ENCODE peak calls at places on chromosomes 3 and 15, in five cellular contexts. D is putamen; Q is ureter; K is posterior cingulate gyrus; P is activated T-helper 1 cell treated with anti-CD3 and anti-CD28 coated beads, Interleukin-12 subunit alpha, Interleukin-12 subunit beta, Interleukin-2, Interleukin-4 antibody, amounts not matched to agents 30 ng/mL and 10 ng/mL and 1 ng/mL, durations not matched to agents 14 hours and 24 hours and 36 hours. W is an unnamed sample.

GRCh38 chr3:104523136-104523535 is 843.6 kb upstream of the ALCAM start:
- DNase-seq in K (no peak), P (no peak), D (no peak), Q (no peak), W (no peak)

GRCh38 chr3:69602112-69602511 is 137.2 kb upstream of the MITF start:
- DNase-seq in Q (no peak), D (no peak), P (no peak), K (no peak), W (no peak)

GRCh38 chr3:148962513-148962912 is 28.8 kb upstream of the GYG1 start:
- DNase-seq in P (no peak), D (no peak), K (no peak), Q (no peak), W (no peak)

GRCh38 chr3:79390352-79390751 is 377.4 kb downstream of the ROBO1 start:
- DNase-seq in P (no peak), D (no peak), Q (no peak), K (no peak), W (no peak)

GRCh38 chr3:126208618-126209256 is 28.4 kb upstream of the ALDH1L1 start:
- DNase-seq in D (peak; percentile 30), Q (peak; percentile 95), K (no peak), P (no peak), W (no peak)

GRCh38 chr15:86929461-86929860 is 849.8 kb downstream of the AGBL1 start:
- DNase-seq in Q (no peak), P (no peak), K (no peak), D (no peak), W (no peak)

GRCh38 chr15:55872471-55872870 is 120.9 kb downstream of the NEDD4 start:
- DNase-seq in P (no peak), K (no peak), D (no peak), Q (no peak), W (no peak)

GRCh38 chr3:183435701-183436100 is 7.3 kb upstream of the MCF2L2 start:
- DNase-seq in P (no peak), K (no peak), Q (no peak), D (no peak), W (no peak)

GRCh38 chr3:87797872-87798566 is 260.8 kb downstream of the CGGBP1 start:
- DNase-seq in P (no peak), D (no peak), K (no peak), Q (no peak), W (no peak)

GRCh38 chr3:135896613-135897012 is 68.9 kb upstream of the PPP2R3A start:
- DNase-seq in K (no peak), D (no peak), P (no peak), Q (no peak), W (no peak)

GRCh38 chr3:126494831-126495230 is 19.1 kb upstream of the ZXDC start:
- DNase-seq in K (no peak), Q (no peak), D (no peak), P (no peak), W (no peak)

GRCh38 chr3:51550080-51550819 is 11.7 kb downstream of the RAD54L2 start:
- DNase-seq in Q (no peak), D (no peak), P (no peak), K (no peak), W (no peak)

GRCh38 chr15:69755571-69756310 is 303.1 kb downstream of the RPLP1 start:
- DNase-seq in P (peak; percentile 79), K (no peak), D (no peak), Q (no peak), W (no peak)

GRCh38 chr15:46365612-46366011 is 730.8 kb downstream of the SQOR start:
- DNase-seq in Q (no peak), K (peak; percentile 35), D (no peak), P (no peak), W (no peak)

GRCh38 chr3:51477360-51477711 is 22.5 kb downstream of the DCAF1 start:
- DNase-seq in Q (no peak), K (no peak), D (no peak), P (no peak), W (no peak)

GRCh38 chr15:67290319-67290718 is 35.7 kb downstream of the IQCH start:
- DNase-seq in Q (no peak), P (no peak), D (no peak), K (no peak), W (no peak)

GRCh38 chr15:98292442-98293240 is 332.1 kb downstream of the ARRDC4 start:
- DNase-seq in P (peak; percentile 2), D (no peak), K (peak; percentile 50), Q (no peak), W (no peak)

GRCh38 chr15:67070150-67070549 is 4.7 kb downstream of the SMAD3 start:
- DNase-seq in P (no peak), Q (no peak), K (no peak), D (no peak), W (no peak)

GRCh38 chr3:160278210-160278609 is 53.0 kb downstream of the C3orf80 start:
- DNase-seq in K (no peak), P (no peak), Q (no peak), D (no peak), W (no peak)

GRCh38 chr3:11555211-11555782 is 88.4 kb downstream of the VGLL4 start:
- DNase-seq in D (no peak), Q (no peak), P (no peak), K (peak; percentile 25), W (no peak)

GRCh38 chr3:22450785-22451400 is 699.9 kb upstream of the ZNF385D start:
- DNase-seq in K (no peak), D (no peak), P (no peak), Q (no peak), W (no peak)

GRCh38 chr3:194231840-194232832 is 96.2 kb downstream of the HES1 start:
- DNase-seq in Q (no peak), P (no peak), D (no peak), K (no peak), W (no peak)

W was measured in hypothalamus.